ENCODE peak calls at places on chromosomes 16 and 17, in nine cellular contexts. D, Y, E, P, W, X, J, N and I are unnamed samples.

GRCh38 chr16:73232555-73233422 is 184.9 kb upstream of the ZFHX3 start:
- DNase-seq in D (no peak), Y (no peak), E (peak; percentile 92), P (peak; percentile 91), W (peak; percentile 63), X (peak; percentile 68), J (peak; percentile 95), N (no peak), I (peak; percentile 78)

GRCh38 chr16:46632778-46633733 is 11.9 kb upstream of the SHCBP1 start:
- DNase-seq in D (no peak), Y (no peak), E (no peak), P (no peak), W (peak; percentile 96), X (peak; percentile 61), J (no peak), N (no peak), I (no peak)

GRCh38 chr16:81567987-81568748 is 123.6 kb downstream of the CMIP start:
- DNase-seq in D (no peak), Y (no peak), E (peak; percentile 60), P (peak; percentile 64), W (no peak), X (no peak), J (peak; percentile 61), N (peak; percentile 58), I (peak; percentile 76)

GRCh38 chr16:60142991-60143705 is 1409.0 kb upstream of the GOT2 start:
- DNase-seq in D (no peak), Y (no peak), E (no peak), P (no peak), W (no peak), X (no peak), J (no peak), N (no peak), I (peak; percentile 58)

GRCh38 chr17:59487161-59487873 is 78.1 kb upstream of the DHX40 start:
- DNase-seq in D (no peak), Y (no peak), E (no peak), P (no peak), W (no peak), X (no peak), J (no peak), N (no peak), I (no peak)

GRCh38 chr16:62853887-62854286 is 817.6 kb upstream of the CDH8 start:
- DNase-seq in D (no peak), Y (no peak), E (no peak), P (no peak), W (no peak), X (no peak), J (no peak), N (no peak), I (no peak)

GRCh38 chr16:56307534-56307873 is 116.2 kb downstream of the GNAO1 start:
- DNase-seq in D (no peak), Y (no peak), E (no peak), P (no peak), W (no peak), X (no peak), J (no peak), N (no peak), I (no peak)

GRCh38 chr16:67936124-67936875 is at the start of gene PSMB10:
- DNase-seq in D (peak; percentile 84), Y (peak; percentile 68), E (no peak), P (peak; percentile 73), W (peak; percentile 79), X (peak; percentile 58), J (peak; percentile 73), N (peak; percentile 41), I (no peak)

DNA sequence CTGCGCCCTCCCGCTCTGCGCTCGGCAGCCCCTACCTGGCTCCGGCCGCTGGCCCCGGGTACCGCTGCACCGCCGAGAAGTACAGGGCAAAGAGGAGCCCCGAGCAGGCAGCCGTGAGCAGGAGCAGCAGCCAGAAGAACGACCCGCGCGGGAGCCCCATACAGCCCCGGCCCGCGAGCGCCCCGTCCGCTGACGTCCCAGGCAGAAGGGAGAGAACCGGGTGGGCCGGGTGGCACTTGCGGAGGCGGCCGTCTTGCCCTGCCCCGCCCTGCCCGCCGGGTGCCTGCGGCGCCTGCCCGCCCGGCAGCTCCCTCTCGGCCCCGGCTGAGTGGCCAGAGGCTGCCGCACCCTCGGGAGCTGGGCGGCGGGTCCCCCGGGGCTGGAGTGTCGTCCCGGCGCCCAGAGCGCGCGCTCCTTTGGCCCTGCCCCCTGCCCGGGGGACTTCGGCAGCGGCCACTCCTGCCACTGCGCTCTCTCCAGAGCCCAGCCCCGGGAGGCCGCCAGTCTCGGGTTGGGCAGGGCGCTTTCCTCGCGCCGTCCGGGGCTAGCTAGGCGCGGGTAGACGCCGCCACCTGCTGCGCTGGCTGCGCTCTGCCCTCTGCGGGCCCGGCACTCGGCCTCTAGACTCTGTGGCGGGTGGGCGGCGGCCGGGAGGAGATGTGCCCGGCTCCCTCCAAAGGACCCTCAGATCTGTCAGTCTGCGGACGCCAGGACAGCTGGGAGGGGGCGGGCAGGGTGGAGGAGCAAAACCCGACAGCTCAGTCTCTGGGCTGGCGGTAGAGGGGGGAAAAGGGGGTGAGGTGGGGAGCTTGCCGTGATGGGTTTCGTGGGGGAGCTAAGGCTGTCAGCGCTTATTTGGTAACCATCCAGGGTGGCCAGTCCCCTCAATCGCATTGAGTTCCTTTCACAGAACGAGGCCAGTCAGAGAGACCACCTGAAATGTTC is at the start of gene ST6GALNAC2:
- DNase-seq in D (peak; percentile 96), Y (no peak), E (peak; percentile 59), P (no peak), W (peak; percentile 88), X (peak; percentile 81), J (peak; percentile 41), N (peak; percentile 84), I (peak; percentile 17)
- TF ChIP-seq CTCF in D (peak; percentile 13), Y (no peak), E (peak; percentile 25), P (peak; percentile 22), W (peak; percentile 13), X (no peak), J (no peak), N (no peak), I (peak; percentile 43)

GRCh38 chr17:50613596-50613995 is 21.1 kb upstream of the ABCC3 start:
- DNase-seq in D (peak; percentile 34), Y (no peak), E (no peak), P (peak; percentile 14), W (no peak), X (no peak), J (peak; percentile 28), N (no peak), I (no peak)
- TF ChIP-seq CTCF in D (no peak), Y (peak; percentile 17), E (no peak), P (no peak), W (peak; percentile 67), X (peak; percentile 23), J (no peak), N (no peak), I (peak; percentile 14)

GRCh38 chr17:44005527-44005864 is 1.1 kb downstream of the NAGS start:
- DNase-seq in D (no peak), Y (no peak), E (no peak), P (no peak), W (no peak), X (no peak), J (no peak), N (no peak), I (no peak)

GRCh38 chr17:44007346-44008204 is 3.2 kb downstream of the NAGS start:
- DNase-seq in D (peak; percentile 85), Y (peak; percentile 17), E (no peak), P (no peak), W (peak; percentile 67), X (no peak), J (no peak), N (no peak), I (no peak)

GRCh38 chr17:44008205-44008909 is 3.9 kb downstream of the NAGS start:
- DNase-seq in D (no peak), Y (peak; percentile 23), E (no peak), P (no peak), W (peak; percentile 80), X (no peak), J (no peak), N (no peak), I (no peak)

GRCh38 chr17:44005865-44006580 is 1.6 kb downstream of the NAGS start:
- DNase-seq in D (peak; percentile 88), Y (peak; percentile 33), E (peak; percentile 32), P (no peak), W (peak; percentile 95), X (peak; percentile 55), J (no peak), N (peak; percentile 59), I (no peak)

DNA sequence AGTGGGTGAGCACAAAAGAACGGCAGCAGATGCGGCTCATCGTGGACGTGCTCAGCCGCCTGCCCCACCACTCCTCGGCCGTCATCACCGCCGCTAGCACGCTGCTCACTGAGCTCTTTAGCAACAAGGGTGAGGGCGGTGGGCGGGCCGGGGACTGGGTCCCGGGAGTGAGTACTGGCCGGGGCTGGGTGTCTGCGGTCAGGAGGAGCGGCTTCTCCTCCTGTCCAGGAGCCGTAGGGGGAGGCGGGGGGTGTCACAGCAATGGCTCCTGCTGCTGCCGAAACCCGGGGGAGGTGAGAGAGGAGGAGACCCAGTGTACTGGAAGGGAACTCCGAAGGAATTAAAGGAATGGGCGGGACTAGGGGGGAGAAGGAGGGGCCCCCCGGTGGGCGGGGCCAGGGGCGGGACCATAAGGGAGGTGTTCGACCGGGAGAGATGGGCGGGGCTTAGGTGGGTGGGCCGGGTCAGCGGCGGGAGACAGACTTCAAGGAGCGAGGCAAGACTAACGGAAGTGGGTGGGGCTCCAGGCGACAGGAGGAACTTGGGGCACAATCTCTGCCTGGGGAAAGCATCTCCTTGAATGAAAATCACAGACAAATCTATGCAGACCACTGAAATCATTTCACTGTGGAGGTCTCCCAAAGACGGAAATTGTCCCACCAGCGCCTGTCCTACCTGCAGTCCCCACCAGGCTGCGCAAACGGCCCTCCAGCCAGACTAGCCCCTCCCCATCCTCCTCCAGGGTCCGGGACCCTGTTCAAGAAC is 2.3 kb downstream of the NAGS start:
- DNase-seq in D (peak; percentile 100), Y (peak; percentile 96), E (peak; percentile 97), P (peak; percentile 93), W (peak; percentile 100), X (peak; percentile 95), J (peak; percentile 98), N (peak; percentile 100), I (peak; percentile 93)
- TF ChIP-seq CTCF in D (peak; percentile 24), Y (peak; percentile 69), E (peak; percentile 37), P (peak; percentile 72), W (peak; percentile 79), X (peak; percentile 53), J (peak; percentile 59), N (no peak), I (peak; percentile 79)

GRCh38 chr17:43906951-43907424 is 348 bp downstream of the MPP2 start:
- DNase-seq in D (no peak), Y (no peak), E (no peak), P (no peak), W (no peak), X (no peak), J (no peak), N (no peak), I (no peak)

GRCh38 chr17:43905400-43905984 is 1.8 kb downstream of the MPP2 start:
- DNase-seq in D (no peak), Y (no peak), E (no peak), P (no peak), W (no peak), X (no peak), J (no peak), N (no peak), I (no peak)

GRCh38 chr17:43905985-43906852 is 1.1 kb downstream of the MPP2 start:
- DNase-seq in D (no peak), Y (no peak), E (peak; percentile 60), P (peak; percentile 58), W (peak; percentile 99), X (peak; percentile 56), J (peak; percentile 55), N (peak; percentile 74), I (no peak)

GRCh38 chr17:43908111-43908721 is 880 bp upstream of the MPP2 start:
- DNase-seq in D (no peak), Y (peak; percentile 48), E (peak; percentile 56), P (peak; percentile 83), W (peak; percentile 91), X (peak; percentile 70), J (peak; percentile 83), N (peak; percentile 65), I (peak; percentile 50)

DNA sequence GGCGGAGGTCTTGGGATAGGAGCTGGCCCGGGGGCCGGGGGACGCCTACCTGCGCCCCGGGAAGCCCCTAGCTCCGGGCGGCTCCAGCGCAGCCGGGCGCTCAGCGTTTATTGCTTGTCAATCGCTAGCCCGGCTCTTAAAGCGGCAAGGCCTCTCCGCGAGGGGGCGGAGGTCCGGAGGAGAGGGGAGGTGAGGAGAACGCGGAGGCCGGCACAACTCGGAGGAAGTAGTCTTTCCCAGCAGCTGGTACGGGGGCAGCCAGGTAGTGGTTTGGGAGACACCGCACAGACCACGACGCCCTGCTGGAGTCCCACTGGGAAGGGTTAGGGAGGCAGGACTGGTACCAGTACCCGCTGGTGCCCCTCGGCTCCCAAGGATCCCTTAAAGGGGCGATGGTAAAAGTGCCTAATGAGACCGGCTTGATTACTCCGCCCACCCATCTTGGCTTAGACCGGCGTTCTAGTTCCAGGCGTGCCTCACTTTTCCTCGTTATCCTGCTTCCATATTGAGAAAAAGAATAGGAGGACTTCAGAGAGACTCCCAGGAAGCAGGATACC is at the start of gene MPP2:
- DNase-seq in D (peak; percentile 84), Y (peak; percentile 68), E (peak; percentile 71), P (peak; percentile 72), W (peak; percentile 98), X (peak; percentile 81), J (peak; percentile 77), N (peak; percentile 73), I (peak; percentile 37)
- TF ChIP-seq CTCF in D (no peak), Y (no peak), E (no peak), P (peak; percentile 38), W (no peak), X (peak; percentile 25), J (peak; percentile 25), N (no peak), I (peak; percentile 68)